ENCODE peak calls at places on chromosomes 13 and 19, in five cellular contexts. K is ELF-1, P is HEK293T, H is choroid plexus epithelial cell, R is GM23248. O is an unnamed sample.

GRCh38 chr13:27988520-27988919 is at the start of gene URAD:
- DNase-seq in P (no peak), R (no peak), H (no peak), K (peak; percentile 36), O (no peak)

GRCh38 chr13:21749410-21749809 is 78.5 kb downstream of the FGF9 start:
- DNase-seq in P (no peak), H (peak; percentile 13), R (peak; percentile 7), K (no peak), O (peak; percentile 62)

GRCh38 chr13:105426454-105426853 is 1109.0 kb downstream of the EFNB2 start:
- DNase-seq in R (no peak), P (no peak), H (no peak), K (no peak), O (no peak)

GRCh38 chr19:35104361-35104760 is 11.3 kb upstream of the FXYD3 start:
- DNase-seq in H (no peak), R (no peak), P (no peak), K (no peak), O (no peak)

GRCh38 chr13:99517577-99517976 is 16.3 kb downstream of the TM9SF2 start:
- DNase-seq in K (no peak), R (no peak), P (no peak), H (no peak), O (no peak)

GRCh38 chr19:39296055-39296645 is at the start of gene IFNL1:
- DNase-seq in P (no peak), R (no peak), H (no peak), K (no peak), O (no peak)

GRCh38 chr13:20702945-20703784 is at the start of gene IL17D:
- DNase-seq in R (peak; percentile 50), K (peak; percentile 48), P (peak; percentile 15), H (no peak), O (peak; percentile 33)

GRCh38 chr13:60990032-60990733 is 425.5 kb downstream of the PCDH20 start:
- DNase-seq in R (no peak), K (peak; percentile 64), H (no peak), P (peak; percentile 12), O (no peak)

GRCh38 chr13:75959861-75960481 is 323.8 kb downstream of the LMO7 start:
- DNase-seq in P (no peak), K (peak; percentile 10), H (no peak), R (no peak), O (no peak)

GRCh38 chr19:18063463-18063862 is 23.3 kb downstream of the IL12RB1 start:
- DNase-seq in R (no peak), P (peak; percentile 58), H (no peak), K (peak; percentile 88), O (peak; percentile 50)

GRCh38 chr13:97434417-97435296 is 688 bp downstream of the RAP2A start:
- DNase-seq in R (peak; percentile 62), K (peak; percentile 56), H (peak; percentile 41), P (peak; percentile 6), O (peak; percentile 51)

GRCh38 chr19:50721441-50722137 is 1.6 kb upstream of the CLEC11A start:
- DNase-seq in P (no peak), K (no peak), H (no peak), R (peak; percentile 35), O (no peak)

GRCh38 chr19:4208385-4209094 is 20.8 kb upstream of the EBI3 start:
- DNase-seq in R (peak; percentile 48), P (no peak), K (peak; percentile 85), H (peak; percentile 48), O (peak; percentile 39)

GRCh38 chr19:43534811-43535761 is 2.1 kb downstream of the ZNF575 start:
- DNase-seq in H (peak; percentile 75), R (peak; percentile 71), P (peak; percentile 49), K (peak; percentile 89), O (peak; percentile 74)

GRCh38 chr13:113962975-113963374 is 10.9 kb downstream of the C13orf46 start:
- DNase-seq in H (no peak), R (no peak), P (no peak), K (no peak), O (no peak)

GRCh38 chr19:10747271-10747670 is 29.4 kb downstream of the DNM2 start:
- DNase-seq in K (no peak), R (no peak), P (no peak), H (no peak), O (no peak)

GRCh38 chr13:99981115-99982020 is at the start of gene ZIC2:
- DNase-seq in H (peak; percentile 94), K (peak; percentile 79), P (peak; percentile 50), R (peak; percentile 63), O (no peak)

GRCh38 chr19:33063356-33064116 is 1.2 kb downstream of the RHPN2 start:
- DNase-seq in H (no peak), R (no peak), K (no peak), P (no peak), O (peak; percentile 37)

GRCh38 chr13:38409771-38410170 is 60.1 kb downstream of the UFM1 start:
- DNase-seq in K (no peak), P (no peak), R (no peak), H (no peak), O (no peak)

GRCh38 chr19:42284641-42285341 is 15.7 kb downstream of the CIC start:
- DNase-seq in H (no peak), K (peak; percentile 32), R (peak; percentile 38), P (no peak), O (peak; percentile 28)

GRCh38 chr13:36531746-36532486 is 99.6 kb downstream of the CCNA1 start:
- DNase-seq in R (no peak), H (peak; percentile 40), P (no peak), K (no peak), O (peak; percentile 47)

GRCh38 chr13:38849316-38849715 is 141.3 kb downstream of the STOML3 start:
- DNase-seq in R (peak; percentile 5), P (no peak), H (no peak), K (no peak), O (no peak)

GRCh38 chr19:41226053-41226873 is 7.2 kb downstream of the AXL start:
- DNase-seq in R (peak; percentile 96), K (peak; percentile 79), H (peak; percentile 77), P (peak; percentile 59), O (peak; percentile 89)

GRCh38 chr19:10286803-10287737 is at the start of gene ICAM4:
- DNase-seq in P (peak; percentile 34), K (peak; percentile 53), R (peak; percentile 35), H (peak; percentile 92), O (peak; percentile 58)